ENCODE peak calls at places on chromosome 21, in five cellular contexts. B is suprapubic skin, L is mucosa of descending colon, M is Caco-2, A is left ventricle myocardium inferior. O is an unnamed sample.
A peak's percentile ranks its signal among the peaks of the same experiment; 100 is the strongest.

GRCh38 chr21:41600556-41600955 is 92.6 kb upstream of the TMPRSS2 start:
- DNase-seq in L (no peak), A (no peak), M (no peak), B (peak; percentile 26), O (no peak)

GRCh38 chr21:46144464-46145070 is 10.8 kb downstream of the FTCD start:
- DNase-seq in A (no peak), B (peak; percentile 46), M (no peak), L (no peak), O (no peak)

GRCh38 chr21:29416268-29416667 is 117.5 kb downstream of the BACH1 start:
- DNase-seq in L (no peak), B (no peak), A (no peak), M (no peak), O (no peak)

GRCh38 chr21:39502631-39503030 is 50.9 kb downstream of the SH3BGR start:
- DNase-seq in B (no peak), A (no peak), M (no peak), L (no peak), O (no peak)

GRCh38 chr21:43311303-43311817 is 115.6 kb downstream of the SIK1 start:
- DNase-seq in B (no peak), A (no peak), L (peak; percentile 79), M (peak; percentile 79), O (no peak)

GRCh38 chr21:41396452-41397107 is 29.5 kb upstream of the MX1 start:
- DNase-seq in B (no peak), A (peak; percentile 33), L (peak; percentile 44), M (peak; percentile 15), O (no peak)

GRCh38 chr21:39661740-39662139 is 49.0 kb downstream of the B3GALT5 start:
- DNase-seq in M (no peak), B (no peak), A (no peak), L (no peak), O (no peak)

GRCh38 chr21:42248783-42249597 is 30.1 kb downstream of the ABCG1 start:
- DNase-seq in A (no peak), M (no peak), B (no peak), L (no peak), O (no peak)

GRCh38 chr21:39325458-39325857 is 12.0 kb upstream of the BRWD1 start:
- DNase-seq in M (no peak), B (no peak), A (no peak), L (no peak), O (no peak)

GRCh38 chr21:29218749-29219148 is 80.0 kb upstream of the BACH1 start:
- DNase-seq in L (no peak), M (no peak), A (no peak), B (no peak), O (no peak)

DNA sequence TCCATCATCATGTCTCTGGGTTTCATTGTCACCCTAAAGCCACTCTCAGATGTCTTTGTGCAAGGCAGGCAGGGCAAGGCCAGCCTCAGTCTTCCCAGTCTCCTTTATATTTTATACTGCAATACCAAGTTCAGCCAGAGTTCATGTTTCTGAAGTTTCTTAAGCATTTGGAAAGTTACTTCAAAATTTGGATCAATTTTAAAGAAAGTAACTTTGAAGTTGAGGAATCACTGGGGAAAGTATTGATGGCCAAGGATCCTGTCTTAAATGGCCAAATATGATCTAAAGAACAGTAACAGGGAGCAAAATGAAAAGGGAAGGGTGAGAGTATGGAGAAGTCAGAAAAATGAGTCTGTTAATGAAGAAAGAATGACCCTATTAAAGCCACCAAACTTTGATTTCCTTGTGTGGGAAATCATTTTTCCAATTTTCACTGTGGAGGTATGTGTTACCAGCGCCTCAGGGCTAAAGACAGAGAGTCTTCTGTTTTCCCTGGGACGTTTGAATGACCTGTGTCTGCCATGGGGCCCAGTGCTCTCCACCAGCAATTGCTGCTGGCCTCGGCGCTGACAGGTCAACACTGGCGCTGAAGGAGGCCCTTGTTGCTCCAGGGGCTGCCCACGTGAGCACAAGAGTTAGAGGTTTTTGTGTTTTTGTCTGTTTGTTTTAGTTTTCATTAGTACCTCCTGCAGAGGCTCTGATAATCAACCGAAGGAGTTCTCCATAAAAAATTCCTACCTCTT is 93.9 kb downstream of the ATP5PO start:
- DNase-seq in B (no peak), L (no peak), A (no peak), M (no peak), O (no peak)
- TF ChIP-seq CTCF in B (no peak), L (no peak), A (no peak), M (no peak), O (no peak)

GRCh38 chr21:36708512-36709029 is 9.7 kb downstream of the SIM2 start:
- DNase-seq in A (no peak), B (no peak), M (no peak), L (no peak), O (no peak)

GRCh38 chr21:36706951-36707762 is 8.2 kb downstream of the SIM2 start:
- DNase-seq in B (no peak), M (no peak), L (no peak), A (no peak), O (no peak)

GRCh38 chr21:36709030-36709867 is 10.3 kb downstream of the SIM2 start:
- DNase-seq in A (no peak), L (no peak), M (no peak), B (no peak), O (peak; percentile 85)

GRCh38 chr21:36706482-36706852 is 7.6 kb downstream of the SIM2 start:
- DNase-seq in M (no peak), L (no peak), A (no peak), B (no peak), O (peak; percentile 10)

GRCh38 chr21:36707763-36708511 is 9.0 kb downstream of the SIM2 start:
- DNase-seq in A (no peak), M (no peak), B (no peak), L (no peak), O (peak; percentile 81)
- H3K4me3 ChIP-seq in A (peak overlapping the region; percentile 44), M (no peak overlapping the region), B (peak overlapping the region; percentile 34), L (no peak overlapping the region), O (no peak overlapping the region)

GRCh38 chr21:20875741-20876140 is 122.5 kb upstream of the NCAM2 start:
- DNase-seq in A (no peak), M (no peak), L (no peak), B (no peak), O (no peak)
- TF ChIP-seq CTCF in A (no peak), M (no peak), L (no peak), B (no peak), O (no peak)

GRCh38 chr21:33360281-33360680 is 35.5 kb downstream of the IFNAR1 start:
- DNase-seq in B (no peak), L (no peak), M (no peak), A (no peak), O (no peak)
- H3K4me3 ChIP-seq in B (no peak overlapping the region), L (no peak overlapping the region), M (no peak overlapping the region), A (no peak overlapping the region), O (no peak overlapping the region)

GRCh38 chr21:38170705-38171682 is 85.8 kb upstream of the KCNJ15 start:
- DNase-seq in M (no peak), L (no peak), B (no peak), A (no peak), O (no peak)

GRCh38 chr21:38170283-38170682 is 86.5 kb upstream of the KCNJ15 start:
- DNase-seq in A (no peak), M (no peak), B (no peak), L (peak; percentile 30), O (no peak)

GRCh38 chr21:38167345-38167744 is 89.4 kb upstream of the KCNJ15 start:
- DNase-seq in B (no peak), A (no peak), L (no peak), M (no peak), O (no peak)

GRCh38 chr21:38175321-38175720 is 81.5 kb upstream of the KCNJ15 start:
- DNase-seq in B (no peak), L (no peak), M (no peak), A (no peak), O (no peak)

DNA sequence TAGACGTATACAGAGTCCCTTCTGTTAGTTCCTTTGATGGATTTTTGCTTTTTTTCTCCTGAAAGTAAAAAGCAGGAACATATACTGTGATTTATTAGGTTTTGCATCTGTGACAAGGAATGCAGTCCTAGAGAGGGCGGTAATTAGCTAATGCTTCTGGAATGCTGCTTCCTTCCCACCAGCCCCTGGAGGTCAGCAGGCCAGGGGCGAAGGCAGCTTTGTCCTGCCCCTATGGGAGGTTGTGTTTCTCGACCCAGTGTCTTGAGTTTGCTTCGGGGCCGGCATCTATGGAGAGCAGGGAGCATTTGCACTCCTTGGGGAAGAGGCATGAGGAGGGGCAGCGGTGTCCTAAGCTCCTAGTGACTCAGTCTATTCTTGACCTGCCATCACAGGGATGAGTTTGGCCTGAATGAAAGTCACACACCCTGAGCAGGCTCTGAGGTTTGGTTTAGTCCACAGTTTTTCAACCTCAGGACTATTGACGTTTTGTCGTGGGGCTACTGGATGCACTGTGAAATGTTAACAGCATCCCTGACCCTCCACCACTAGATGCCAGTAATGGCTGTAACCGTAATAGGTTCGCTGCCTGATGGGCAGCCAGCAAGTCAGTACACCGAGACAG is 85.0 kb upstream of the KCNJ15 start:
- DNase-seq in A (no peak), B (no peak), L (no peak), M (peak; percentile 38), O (no peak)
- TF ChIP-seq CTCF in A (no peak), B (no peak), L (no peak), M (no peak), O (no peak)

DNA sequence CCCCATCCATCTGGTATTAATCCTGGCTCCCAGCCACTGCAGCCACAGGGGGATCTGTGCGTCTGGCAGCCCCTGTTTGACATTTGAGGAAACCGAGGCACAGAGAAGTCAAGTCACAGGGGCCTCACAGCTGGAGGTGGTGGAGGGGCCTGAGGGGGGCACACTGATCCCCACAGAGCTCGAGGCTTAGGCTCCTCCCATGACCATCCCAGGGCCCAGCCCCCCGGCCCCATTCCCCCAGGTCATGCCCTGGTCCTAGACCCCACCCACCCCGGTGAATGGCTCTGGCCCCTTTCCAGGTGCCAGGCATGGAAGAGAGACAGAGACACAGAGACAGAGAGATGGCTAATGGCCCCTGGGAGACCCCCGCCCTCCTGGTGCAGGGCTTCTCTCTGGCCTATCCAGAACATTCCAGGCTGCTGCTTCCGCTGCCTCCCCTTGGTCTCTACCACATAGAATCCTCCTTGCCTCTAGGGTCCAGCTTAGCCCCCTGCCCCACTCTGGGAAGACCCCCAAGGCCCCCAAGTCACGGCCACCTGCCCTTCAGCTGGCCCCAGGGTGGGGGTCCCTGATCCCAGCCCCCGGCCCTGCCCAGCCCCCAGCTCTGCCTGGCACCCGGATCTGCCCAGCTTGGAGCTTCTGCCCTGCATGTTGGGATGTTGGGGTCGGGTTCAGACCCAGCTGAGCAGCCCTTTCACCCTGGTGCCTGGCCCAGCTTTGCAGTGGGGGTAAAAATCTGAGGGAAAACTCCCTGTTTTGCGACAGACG is 29.2 kb upstream of the LRRC3 start:
- DNase-seq in A (peak; percentile 7), M (no peak), L (no peak), B (peak; percentile 56), O (peak; percentile 56)
- H3K4me3 ChIP-seq in A (peak overlapping the region; percentile 47), M (no peak overlapping the region), L (no peak overlapping the region), B (no peak overlapping the region), O (no peak overlapping the region)

DNA sequence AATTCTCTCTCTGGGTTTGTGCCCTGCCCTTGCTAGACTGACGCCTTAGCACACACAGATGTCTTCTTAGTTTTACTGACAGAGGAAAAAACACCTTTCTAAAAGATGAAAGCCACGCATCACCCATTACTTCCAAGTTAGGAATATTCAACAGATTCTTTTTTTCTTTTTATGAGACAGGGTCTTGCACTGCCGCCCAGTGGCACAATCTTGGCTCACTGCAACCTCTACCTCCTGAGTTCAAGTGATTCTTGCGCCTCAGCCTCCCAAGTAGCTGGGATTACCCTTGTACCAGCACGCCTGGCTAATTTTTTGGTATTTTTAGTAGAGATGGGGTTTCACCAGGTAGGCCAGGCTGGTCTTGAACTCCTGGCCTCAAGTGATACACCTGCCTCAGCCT is 169.2 kb downstream of the APP start:
- DNase-seq in B (no peak), A (no peak), M (no peak), L (no peak), O (no peak)
- TF ChIP-seq CTCF in B (no peak), A (no peak), M (no peak), L (no peak), O (no peak)

O was measured in upper lobe of left lung.